ENCODE peak calls at places on chromosomes 4 and X, in six cellular contexts. One of them, this sample, is unnamed.

GRCh38 chrX:10050481-10050880 is 83.3 kb downstream of the CLDN34 start:
- DNase-seq in OCI-LY7: no peak
- DNase-seq in endothelial cell: peak; percentile 17
- DNase-seq in A549: no peak
- DNase-seq in activated CD4-positive, alpha-beta T cell treated with anti-CD3 and anti-CD28 coated beads, Interleukin-2, amount 50 U/mL, for 24 hours: no peak
- DNase-seq in activated CD8-positive, alpha-beta memory T cell treated with anti-CD3 and anti-CD28 coated beads for 24 hours: no peak
- DNase-seq in this sample: no peak

GRCh38 chr4:187992971-187993370 is 2.6 kb upstream of the ZFP42 start:
- DNase-seq in OCI-LY7: no peak
- DNase-seq in endothelial cell: no peak
- DNase-seq in A549: peak; percentile 36
- DNase-seq in activated CD4-positive, alpha-beta T cell treated with anti-CD3 and anti-CD28 coated beads, Interleukin-2, amount 50 U/mL, for 24 hours: no peak
- DNase-seq in activated CD8-positive, alpha-beta memory T cell treated with anti-CD3 and anti-CD28 coated beads for 24 hours: no peak
- DNase-seq in this sample: no peak

GRCh38 chrX:13170966-13171558 is 126.6 kb upstream of the FAM9C start:
- DNase-seq in OCI-LY7: no peak
- DNase-seq in endothelial cell: no peak
- DNase-seq in A549: no peak
- DNase-seq in activated CD4-positive, alpha-beta T cell treated with anti-CD3 and anti-CD28 coated beads, Interleukin-2, amount 50 U/mL, for 24 hours: no peak
- DNase-seq in activated CD8-positive, alpha-beta memory T cell treated with anti-CD3 and anti-CD28 coated beads for 24 hours: no peak
- DNase-seq in this sample: no peak

GRCh38 chrX:55524487-55524886 is 34.8 kb upstream of the USP51 start:
- DNase-seq in OCI-LY7: no peak
- DNase-seq in endothelial cell: no peak
- DNase-seq in A549: peak; percentile 3
- DNase-seq in activated CD4-positive, alpha-beta T cell treated with anti-CD3 and anti-CD28 coated beads, Interleukin-2, amount 50 U/mL, for 24 hours: no peak
- DNase-seq in activated CD8-positive, alpha-beta memory T cell treated with anti-CD3 and anti-CD28 coated beads for 24 hours: no peak
- DNase-seq in this sample: no peak

GRCh38 chrX:15838017-15838416 is 16.6 kb downstream of the AP1S2 start:
- DNase-seq in OCI-LY7: peak; percentile 28
- DNase-seq in endothelial cell: peak; percentile 8
- DNase-seq in A549: peak; percentile 10
- DNase-seq in activated CD4-positive, alpha-beta T cell treated with anti-CD3 and anti-CD28 coated beads, Interleukin-2, amount 50 U/mL, for 24 hours: no peak
- DNase-seq in activated CD8-positive, alpha-beta memory T cell treated with anti-CD3 and anti-CD28 coated beads for 24 hours: no peak
- DNase-seq in this sample: no peak

GRCh38 chr4:130183096-130183495 is 1087.1 kb downstream of the C4orf33 start:
- DNase-seq in OCI-LY7: no peak
- DNase-seq in endothelial cell: no peak
- DNase-seq in A549: no peak
- DNase-seq in activated CD4-positive, alpha-beta T cell treated with anti-CD3 and anti-CD28 coated beads, Interleukin-2, amount 50 U/mL, for 24 hours: no peak
- DNase-seq in activated CD8-positive, alpha-beta memory T cell treated with anti-CD3 and anti-CD28 coated beads for 24 hours: no peak
- DNase-seq in this sample: no peak

GRCh38 chr4:141275834-141276233 is 55.1 kb downstream of the ZNF330 start:
- DNase-seq in OCI-LY7: no peak
- DNase-seq in endothelial cell: peak; percentile 37
- DNase-seq in A549: no peak
- DNase-seq in activated CD4-positive, alpha-beta T cell treated with anti-CD3 and anti-CD28 coated beads, Interleukin-2, amount 50 U/mL, for 24 hours: no peak
- DNase-seq in activated CD8-positive, alpha-beta memory T cell treated with anti-CD3 and anti-CD28 coated beads for 24 hours: no peak
- DNase-seq in this sample: no peak

GRCh38 chr4:171793723-171794122 is 19.5 kb upstream of the GALNTL6 start:
- DNase-seq in OCI-LY7: no peak
- DNase-seq in endothelial cell: no peak
- DNase-seq in A549: no peak
- DNase-seq in activated CD4-positive, alpha-beta T cell treated with anti-CD3 and anti-CD28 coated beads, Interleukin-2, amount 50 U/mL, for 24 hours: no peak
- DNase-seq in activated CD8-positive, alpha-beta memory T cell treated with anti-CD3 and anti-CD28 coated beads for 24 hours: no peak
- DNase-seq in this sample: no peak

GRCh38 chr4:151745727-151746231 is 15.0 kb downstream of the GATB start:
- DNase-seq in OCI-LY7: no peak
- DNase-seq in endothelial cell: no peak
- DNase-seq in A549: no peak
- DNase-seq in activated CD4-positive, alpha-beta T cell treated with anti-CD3 and anti-CD28 coated beads, Interleukin-2, amount 50 U/mL, for 24 hours: no peak
- DNase-seq in activated CD8-positive, alpha-beta memory T cell treated with anti-CD3 and anti-CD28 coated beads for 24 hours: no peak
- DNase-seq in this sample: no peak

GRCh38 chr4:73224886-73225285 is 33.7 kb downstream of the ANKRD17 start:
- DNase-seq in OCI-LY7: no peak
- DNase-seq in endothelial cell: no peak
- DNase-seq in A549: no peak
- DNase-seq in activated CD4-positive, alpha-beta T cell treated with anti-CD3 and anti-CD28 coated beads, Interleukin-2, amount 50 U/mL, for 24 hours: no peak
- DNase-seq in activated CD8-positive, alpha-beta memory T cell treated with anti-CD3 and anti-CD28 coated beads for 24 hours: no peak
- DNase-seq in this sample: no peak

GRCh38 chrX:30643313-30643821 is 9.9 kb upstream of the GK start:
- DNase-seq in OCI-LY7: no peak
- DNase-seq in endothelial cell: no peak
- DNase-seq in A549: no peak
- DNase-seq in activated CD4-positive, alpha-beta T cell treated with anti-CD3 and anti-CD28 coated beads, Interleukin-2, amount 50 U/mL, for 24 hours: no peak
- DNase-seq in activated CD8-positive, alpha-beta memory T cell treated with anti-CD3 and anti-CD28 coated beads for 24 hours: no peak
- DNase-seq in this sample: no peak

GRCh38 chrX:88613338-88613737 is 133.7 kb upstream of the CPXCR1 start:
- DNase-seq in OCI-LY7: no peak
- DNase-seq in endothelial cell: peak; percentile 5
- DNase-seq in A549: peak; percentile 10
- DNase-seq in activated CD4-positive, alpha-beta T cell treated with anti-CD3 and anti-CD28 coated beads, Interleukin-2, amount 50 U/mL, for 24 hours: no peak
- DNase-seq in activated CD8-positive, alpha-beta memory T cell treated with anti-CD3 and anti-CD28 coated beads for 24 hours: no peak
- DNase-seq in this sample: peak; percentile 55

GRCh38 chr4:48071171-48071570 is 54.6 kb downstream of the NIPAL1 start:
- DNase-seq in OCI-LY7: no peak
- DNase-seq in endothelial cell: no peak
- DNase-seq in A549: no peak
- DNase-seq in activated CD4-positive, alpha-beta T cell treated with anti-CD3 and anti-CD28 coated beads, Interleukin-2, amount 50 U/mL, for 24 hours: no peak
- DNase-seq in activated CD8-positive, alpha-beta memory T cell treated with anti-CD3 and anti-CD28 coated beads for 24 hours: no peak
- DNase-seq in this sample: no peak

GRCh38 chr4:80101768-80102116 is 28.7 kb upstream of the ANTXR2 start:
- DNase-seq in OCI-LY7: no peak
- DNase-seq in endothelial cell: no peak
- DNase-seq in A549: no peak
- DNase-seq in activated CD4-positive, alpha-beta T cell treated with anti-CD3 and anti-CD28 coated beads, Interleukin-2, amount 50 U/mL, for 24 hours: no peak
- DNase-seq in activated CD8-positive, alpha-beta memory T cell treated with anti-CD3 and anti-CD28 coated beads for 24 hours: no peak
- DNase-seq in this sample: no peak

GRCh38 chr4:153398713-153399112 is 54.2 kb downstream of the MND1 start:
- DNase-seq in OCI-LY7: no peak
- DNase-seq in endothelial cell: no peak
- DNase-seq in A549: no peak
- DNase-seq in activated CD4-positive, alpha-beta T cell treated with anti-CD3 and anti-CD28 coated beads, Interleukin-2, amount 50 U/mL, for 24 hours: no peak
- DNase-seq in activated CD8-positive, alpha-beta memory T cell treated with anti-CD3 and anti-CD28 coated beads for 24 hours: no peak
- DNase-seq in this sample: no peak

GRCh38 chr4:110442309-110442708 is 33.6 kb upstream of the ENPEP start:
- DNase-seq in OCI-LY7: no peak
- DNase-seq in endothelial cell: no peak
- DNase-seq in A549: no peak
- DNase-seq in activated CD4-positive, alpha-beta T cell treated with anti-CD3 and anti-CD28 coated beads, Interleukin-2, amount 50 U/mL, for 24 hours: no peak
- DNase-seq in activated CD8-positive, alpha-beta memory T cell treated with anti-CD3 and anti-CD28 coated beads for 24 hours: no peak
- DNase-seq in this sample: no peak

GRCh38 chr4:179678093-179678804 is 2236.0 kb upstream of the AGA start:
- DNase-seq in OCI-LY7: no peak
- DNase-seq in endothelial cell: no peak
- DNase-seq in A549: no peak
- DNase-seq in activated CD4-positive, alpha-beta T cell treated with anti-CD3 and anti-CD28 coated beads, Interleukin-2, amount 50 U/mL, for 24 hours: no peak
- DNase-seq in activated CD8-positive, alpha-beta memory T cell treated with anti-CD3 and anti-CD28 coated beads for 24 hours: no peak
- DNase-seq in this sample: no peak

GRCh38 chrX:150771116-150771515 is 77.9 kb downstream of the MTMR1 start:
- DNase-seq in OCI-LY7: no peak
- DNase-seq in endothelial cell: no peak
- DNase-seq in A549: no peak
- DNase-seq in activated CD4-positive, alpha-beta T cell treated with anti-CD3 and anti-CD28 coated beads, Interleukin-2, amount 50 U/mL, for 24 hours: no peak
- DNase-seq in activated CD8-positive, alpha-beta memory T cell treated with anti-CD3 and anti-CD28 coated beads for 24 hours: peak; percentile 44
- DNase-seq in this sample: no peak

GRCh38 chrX:71489540-71489939 is 43.4 kb upstream of the OGT start:
- DNase-seq in OCI-LY7: no peak
- DNase-seq in endothelial cell: no peak
- DNase-seq in A549: no peak
- DNase-seq in activated CD4-positive, alpha-beta T cell treated with anti-CD3 and anti-CD28 coated beads, Interleukin-2, amount 50 U/mL, for 24 hours: no peak
- DNase-seq in activated CD8-positive, alpha-beta memory T cell treated with anti-CD3 and anti-CD28 coated beads for 24 hours: no peak
- DNase-seq in this sample: no peak

GRCh38 chr4:40300371-40301162 is 34.6 kb upstream of the CHRNA9 start:
- DNase-seq in OCI-LY7: peak; percentile 37
- DNase-seq in endothelial cell: no peak
- DNase-seq in A549: no peak
- DNase-seq in activated CD4-positive, alpha-beta T cell treated with anti-CD3 and anti-CD28 coated beads, Interleukin-2, amount 50 U/mL, for 24 hours: no peak
- DNase-seq in activated CD8-positive, alpha-beta memory T cell treated with anti-CD3 and anti-CD28 coated beads for 24 hours: no peak
- DNase-seq in this sample: no peak

GRCh38 chr4:73257242-73257994 is 1.2 kb downstream of the ANKRD17 start:
- DNase-seq in OCI-LY7: peak; percentile 77
- DNase-seq in endothelial cell: peak; percentile 65
- DNase-seq in A549: peak; percentile 79
- DNase-seq in activated CD4-positive, alpha-beta T cell treated with anti-CD3 and anti-CD28 coated beads, Interleukin-2, amount 50 U/mL, for 24 hours: peak; percentile 54
- DNase-seq in activated CD8-positive, alpha-beta memory T cell treated with anti-CD3 and anti-CD28 coated beads for 24 hours: peak; percentile 76
- DNase-seq in this sample: peak; percentile 70

GRCh38 chrX:153645151-153645550 is 1.9 kb upstream of the DUSP9 start:
- DNase-seq in OCI-LY7: no peak
- DNase-seq in endothelial cell: no peak
- DNase-seq in A549: no peak
- DNase-seq in activated CD4-positive, alpha-beta T cell treated with anti-CD3 and anti-CD28 coated beads, Interleukin-2, amount 50 U/mL, for 24 hours: no peak
- DNase-seq in activated CD8-positive, alpha-beta memory T cell treated with anti-CD3 and anti-CD28 coated beads for 24 hours: no peak
- DNase-seq in this sample: no peak

GRCh38 chrX:150409964-150410363 is 46.8 kb downstream of the MAMLD1 start:
- DNase-seq in OCI-LY7: no peak
- DNase-seq in endothelial cell: no peak
- DNase-seq in A549: no peak
- DNase-seq in activated CD4-positive, alpha-beta T cell treated with anti-CD3 and anti-CD28 coated beads, Interleukin-2, amount 50 U/mL, for 24 hours: no peak
- DNase-seq in activated CD8-positive, alpha-beta memory T cell treated with anti-CD3 and anti-CD28 coated beads for 24 hours: no peak
- DNase-seq in this sample: no peak

GRCh38 chr4:37549003-37549402 is 137.2 kb downstream of the RELL1 start:
- DNase-seq in OCI-LY7: no peak
- DNase-seq in endothelial cell: no peak
- DNase-seq in A549: no peak
- DNase-seq in activated CD4-positive, alpha-beta T cell treated with anti-CD3 and anti-CD28 coated beads, Interleukin-2, amount 50 U/mL, for 24 hours: no peak
- DNase-seq in activated CD8-positive, alpha-beta memory T cell treated with anti-CD3 and anti-CD28 coated beads for 24 hours: no peak
- DNase-seq in this sample: no peak

GRCh38 chr4:18695733-18696527 is 674.4 kb upstream of the LCORL start:
- DNase-seq in OCI-LY7: peak; percentile 14
- DNase-seq in endothelial cell: no peak
- DNase-seq in A549: no peak
- DNase-seq in activated CD4-positive, alpha-beta T cell treated with anti-CD3 and anti-CD28 coated beads, Interleukin-2, amount 50 U/mL, for 24 hours: no peak
- DNase-seq in activated CD8-positive, alpha-beta memory T cell treated with anti-CD3 and anti-CD28 coated beads for 24 hours: no peak
- DNase-seq in this sample: no peak

GRCh38 chrX:2696698-2697215 is 5.7 kb downstream of the CD99 start:
- DNase-seq in OCI-LY7: peak; percentile 38
- DNase-seq in endothelial cell: no peak
- DNase-seq in A549: peak; percentile 35
- DNase-seq in activated CD4-positive, alpha-beta T cell treated with anti-CD3 and anti-CD28 coated beads, Interleukin-2, amount 50 U/mL, for 24 hours: peak; percentile 77
- DNase-seq in activated CD8-positive, alpha-beta memory T cell treated with anti-CD3 and anti-CD28 coated beads for 24 hours: peak; percentile 81
- DNase-seq in this sample: no peak

GRCh38 chr4:171983935-171984805 is 171.0 kb downstream of the GALNTL6 start:
- DNase-seq in OCI-LY7: no peak
- DNase-seq in endothelial cell: no peak
- DNase-seq in A549: no peak
- DNase-seq in activated CD4-positive, alpha-beta T cell treated with anti-CD3 and anti-CD28 coated beads, Interleukin-2, amount 50 U/mL, for 24 hours: no peak
- DNase-seq in activated CD8-positive, alpha-beta memory T cell treated with anti-CD3 and anti-CD28 coated beads for 24 hours: no peak
- DNase-seq in this sample: no peak

GRCh38 chr4:99463566-99463965 is 28.4 kb upstream of the ADH7 start:
- DNase-seq in OCI-LY7: no peak
- DNase-seq in endothelial cell: no peak
- DNase-seq in A549: no peak
- DNase-seq in activated CD4-positive, alpha-beta T cell treated with anti-CD3 and anti-CD28 coated beads, Interleukin-2, amount 50 U/mL, for 24 hours: no peak
- DNase-seq in activated CD8-positive, alpha-beta memory T cell treated with anti-CD3 and anti-CD28 coated beads for 24 hours: no peak
- DNase-seq in this sample: no peak

GRCh38 chr4:173697840-173698239 is 167.8 kb upstream of the HAND2 start:
- DNase-seq in OCI-LY7: no peak
- DNase-seq in endothelial cell: no peak
- DNase-seq in A549: no peak
- DNase-seq in activated CD4-positive, alpha-beta T cell treated with anti-CD3 and anti-CD28 coated beads, Interleukin-2, amount 50 U/mL, for 24 hours: no peak
- DNase-seq in activated CD8-positive, alpha-beta memory T cell treated with anti-CD3 and anti-CD28 coated beads for 24 hours: no peak
- DNase-seq in this sample: no peak

GRCh38 chr4:68433582-68433981 is 13.7 kb upstream of the TMPRSS11E start:
- DNase-seq in OCI-LY7: no peak
- DNase-seq in endothelial cell: no peak
- DNase-seq in A549: no peak
- DNase-seq in activated CD4-positive, alpha-beta T cell treated with anti-CD3 and anti-CD28 coated beads, Interleukin-2, amount 50 U/mL, for 24 hours: no peak
- DNase-seq in activated CD8-positive, alpha-beta memory T cell treated with anti-CD3 and anti-CD28 coated beads for 24 hours: no peak
- DNase-seq in this sample: no peak

GRCh38 chrX:49856819-49857218 is 22.5 kb upstream of the USP27X start:
- DNase-seq in OCI-LY7: no peak
- DNase-seq in endothelial cell: no peak
- DNase-seq in A549: no peak
- DNase-seq in activated CD4-positive, alpha-beta T cell treated with anti-CD3 and anti-CD28 coated beads, Interleukin-2, amount 50 U/mL, for 24 hours: no peak
- DNase-seq in activated CD8-positive, alpha-beta memory T cell treated with anti-CD3 and anti-CD28 coated beads for 24 hours: no peak
- DNase-seq in this sample: no peak

GRCh38 chr4:20687894-20688293 is 12.4 kb upstream of the PACRGL start:
- DNase-seq in OCI-LY7: no peak
- DNase-seq in endothelial cell: no peak
- DNase-seq in A549: no peak
- DNase-seq in activated CD4-positive, alpha-beta T cell treated with anti-CD3 and anti-CD28 coated beads, Interleukin-2, amount 50 U/mL, for 24 hours: no peak
- DNase-seq in activated CD8-positive, alpha-beta memory T cell treated with anti-CD3 and anti-CD28 coated beads for 24 hours: no peak
- DNase-seq in this sample: no peak

GRCh38 chr4:680931-681645 is 6.7 kb downstream of the MYL5 start:
- DNase-seq in OCI-LY7: no peak
- DNase-seq in endothelial cell: peak; percentile 57
- DNase-seq in A549: peak; percentile 24
- DNase-seq in activated CD4-positive, alpha-beta T cell treated with anti-CD3 and anti-CD28 coated beads, Interleukin-2, amount 50 U/mL, for 24 hours: no peak
- DNase-seq in activated CD8-positive, alpha-beta memory T cell treated with anti-CD3 and anti-CD28 coated beads for 24 hours: peak; percentile 84
- DNase-seq in this sample: no peak

GRCh38 chrX:155966876-155967275 is 30.6 kb upstream of the IL9R start:
- DNase-seq in OCI-LY7: peak; percentile 34
- DNase-seq in endothelial cell: no peak
- DNase-seq in A549: peak; percentile 79
- DNase-seq in activated CD4-positive, alpha-beta T cell treated with anti-CD3 and anti-CD28 coated beads, Interleukin-2, amount 50 U/mL, for 24 hours: no peak
- DNase-seq in activated CD8-positive, alpha-beta memory T cell treated with anti-CD3 and anti-CD28 coated beads for 24 hours: no peak
- DNase-seq in this sample: no peak

GRCh38 chr4:165709973-165710526 is 163.0 kb upstream of the TLL1 start:
- DNase-seq in OCI-LY7: no peak
- DNase-seq in endothelial cell: no peak
- DNase-seq in A549: no peak
- DNase-seq in activated CD4-positive, alpha-beta T cell treated with anti-CD3 and anti-CD28 coated beads, Interleukin-2, amount 50 U/mL, for 24 hours: no peak
- DNase-seq in activated CD8-positive, alpha-beta memory T cell treated with anti-CD3 and anti-CD28 coated beads for 24 hours: no peak
- DNase-seq in this sample: no peak

This sample was measured in MM.1S.